ENCODE peak calls at places on chromosomes 2 and 18, in ten cellular contexts. T is pancreas, H is ovary, M is fibroblast of villous mesenchyme, K is ascending aorta, L is NB4, D is upper lobe of right lung, Y is activated B cell treated with CpG ODN at 0.5 μM for 24 hours, F is PC-3, O is A549. X is an unnamed sample.

GRCh38 chr2:127811397-127811860 is 458 bp upstream of the WDR33 start:
- DNase-seq in T (no peak), H (peak; percentile 32), M (no peak), K (peak; percentile 65), L (no peak), D (no peak), Y (no peak), F (no peak), O (no peak), X (no peak)

GRCh38 chr2:117921520-117921919 is 92.3 kb downstream of the CCDC93 start:
- DNase-seq in T (no peak), H (no peak), M (no peak), K (no peak), L (no peak), D (no peak), Y (no peak), F (no peak), O (no peak), X (no peak)

GRCh38 chr2:17672583-17673317 is 80.9 kb downstream of the SMC6 start:
- DNase-seq in T (no peak), H (no peak), M (peak; percentile 68), K (no peak), L (no peak), D (no peak), Y (no peak), F (peak; percentile 69), O (peak; percentile 20), X (no peak)

GRCh38 chr2:7707723-7708122 is 790.5 kb downstream of the RNF144A start:
- DNase-seq in T (no peak), H (no peak), M (no peak), K (no peak), L (no peak), D (no peak), Y (no peak), F (peak; percentile 94), O (peak; percentile 37), X (no peak)

GRCh38 chr2:926896-927295 is 23.8 kb upstream of the SNTG2 start:
- DNase-seq in T (no peak), H (no peak), M (no peak), K (no peak), L (no peak), D (no peak), Y (no peak), F (no peak), O (no peak), X (no peak)

GRCh38 chr2:215556979-215557378 is 121.1 kb upstream of the FN1 start:
- DNase-seq in T (no peak), H (no peak), M (peak; percentile 34), K (no peak), L (peak; percentile 16), D (no peak), Y (no peak), F (peak; percentile 6), O (peak; percentile 9), X (no peak)

GRCh38 chr18:74708169-74708568 is 110.5 kb downstream of the ZNF407 start:
- DNase-seq in T (no peak), H (no peak), M (no peak), K (no peak), L (no peak), D (no peak), Y (no peak), F (no peak), O (no peak), X (no peak)

GRCh38 chr2:218322756-218323525 is 30.6 kb upstream of the TMBIM1 start:
- DNase-seq in T (peak; percentile 85), H (peak; percentile 70), M (peak; percentile 98), K (peak; percentile 85), L (peak; percentile 96), D (peak; percentile 93), Y (peak; percentile 65), F (peak; percentile 54), O (peak; percentile 91), X (peak; percentile 86)

GRCh38 chr2:150355440-150355839 is 132.0 kb downstream of the RND3 start:
- DNase-seq in T (no peak), H (no peak), M (no peak), K (no peak), L (no peak), D (no peak), Y (no peak), F (no peak), O (no peak), X (no peak)

GRCh38 chr2:241810304-241811208 is 1.6 kb downstream of the NEU4 start:
- DNase-seq in T (peak; percentile 56), H (peak; percentile 16), M (no peak), K (peak; percentile 53), L (no peak), D (peak; percentile 43), Y (no peak), F (no peak), O (no peak), X (peak; percentile 24)

GRCh38 chr2:233053928-233054774 is 6.0 kb upstream of the INPP5D start:
- DNase-seq in T (peak; percentile 92), H (no peak), M (peak; percentile 48), K (peak; percentile 74), L (peak; percentile 70), D (peak; percentile 85), Y (peak; percentile 72), F (peak; percentile 62), O (peak; percentile 59), X (peak; percentile 75)

GRCh38 chr2:71797006-71797810 is 343.8 kb downstream of the DYSF start:
- DNase-seq in T (no peak), H (no peak), M (no peak), K (peak; percentile 60), L (no peak), D (no peak), Y (no peak), F (no peak), O (no peak), X (no peak)

GRCh38 chr18:34947711-34948125 is 93.5 kb upstream of the MAPRE2 start:
- DNase-seq in T (no peak), H (no peak), M (peak; percentile 80), K (no peak), L (no peak), D (no peak), Y (no peak), F (peak; percentile 48), O (peak; percentile 54), X (no peak)

GRCh38 chr2:212402316-212402715 is 136.3 kb downstream of the ERBB4 start:
- DNase-seq in T (no peak), H (no peak), M (no peak), K (no peak), L (no peak), D (no peak), Y (no peak), F (peak; percentile 26), O (no peak), X (no peak)
- TF ChIP-seq CTCF in T (no peak), H (no peak), M (no peak), K (no peak), L (no peak), D (no peak), Y (no peak), F (peak; percentile 16), O (no peak), X (no peak)

GRCh38 chr2:152441961-152442360 is 107.0 kb downstream of the FMNL2 start:
- DNase-seq in T (no peak), H (no peak), M (no peak), K (no peak), L (no peak), D (no peak), Y (no peak), F (no peak), O (no peak), X (no peak)
- TF ChIP-seq CTCF in T (no peak), H (no peak), M (no peak), K (no peak), L (no peak), D (no peak), Y (no peak), F (no peak), O (peak; percentile 6), X (no peak)

GRCh38 chr18:8379187-8379941 is 229.9 kb upstream of the RAB12 start:
- DNase-seq in T (no peak), H (no peak), M (no peak), K (peak; percentile 53), L (no peak), D (no peak), Y (no peak), F (no peak), O (no peak), X (no peak)

GRCh38 chr18:8380006-8380405 is 229.2 kb upstream of the RAB12 start:
- DNase-seq in T (no peak), H (no peak), M (no peak), K (no peak), L (no peak), D (no peak), Y (no peak), F (no peak), O (no peak), X (no peak)

GRCh38 chr18:8385400-8385799 is 223.8 kb upstream of the RAB12 start:
- DNase-seq in T (no peak), H (no peak), M (no peak), K (peak; percentile 19), L (no peak), D (no peak), Y (no peak), F (no peak), O (no peak), X (no peak)

GRCh38 chr18:8381801-8382459 is 227.3 kb upstream of the RAB12 start:
- DNase-seq in T (no peak), H (no peak), M (no peak), K (peak; percentile 52), L (no peak), D (no peak), Y (no peak), F (no peak), O (no peak), X (no peak)

DNA sequence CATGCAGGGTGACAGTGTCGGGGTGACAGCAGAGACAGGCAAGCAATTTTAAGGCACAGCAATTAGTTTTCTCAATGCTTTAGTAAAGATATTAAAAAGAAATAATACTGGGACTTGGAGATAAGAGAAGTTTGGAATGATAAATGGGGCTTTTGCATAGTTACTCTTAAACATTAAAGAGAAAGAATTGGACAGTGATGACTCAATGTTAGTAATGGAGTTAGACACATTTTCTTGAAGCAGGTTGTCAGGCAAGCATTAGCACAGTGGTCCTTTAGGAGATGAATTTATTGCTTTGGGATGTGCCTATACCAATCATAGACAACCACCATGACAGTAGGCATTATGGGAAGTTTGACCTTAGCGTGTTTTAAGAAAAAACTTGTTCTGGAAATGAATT is 228.3 kb upstream of the RAB12 start:
- DNase-seq in T (no peak), H (no peak), M (no peak), K (no peak), L (no peak), D (no peak), Y (no peak), F (peak; percentile 18), O (no peak), X (no peak)
- TF ChIP-seq CTCF in T (no peak), H (no peak), M (no peak), K (no peak), L (no peak), D (no peak), Y (no peak), F (no peak), O (no peak), X (no peak)

GRCh38 chr18:39486268-39486667 is 1920.7 kb upstream of the CELF4 start:
- DNase-seq in T (no peak), H (no peak), M (no peak), K (no peak), L (no peak), D (no peak), Y (no peak), F (no peak), O (no peak), X (no peak)
- TF ChIP-seq CTCF in T (no peak), H (no peak), M (peak; percentile 32), K (no peak), L (peak; percentile 4), D (no peak), Y (no peak), F (no peak), O (no peak), X (no peak)

GRCh38 chr18:26017929-26018328 is 72.5 kb downstream of the SS18 start:
- DNase-seq in T (no peak), H (no peak), M (no peak), K (no peak), L (peak; percentile 4), D (no peak), Y (no peak), F (no peak), O (peak; percentile 4), X (no peak)
- TF ChIP-seq CTCF in T (no peak), H (no peak), M (no peak), K (no peak), L (no peak), D (no peak), Y (no peak), F (peak; percentile 47), O (no peak), X (no peak)